ENCODE peak calls at places on chromosomes 1 and 21, in nine cellular contexts. Z is Panc1, D is left lung, O is mammary epithelial cell, Q is BE2C, S is OCI-LY7, M is lung, N is astrocyte of the spinal cord, R is GM13976. W is an unnamed sample.

GRCh38 chr1:11530731-11531311 is 51.9 kb downstream of the DISP3 start:
- DNase-seq in Z (no peak), D (peak; percentile 74), O (no peak), Q (no peak), S (no peak), M (no peak), N (no peak), R (no peak), W (peak; percentile 79)

GRCh38 chr21:31201548-31201947 is 142.5 kb downstream of the TIAM1 start:
- DNase-seq in Z (no peak), D (no peak), O (no peak), Q (no peak), S (no peak), M (peak; percentile 38), N (peak; percentile 69), R (no peak), W (no peak)

GRCh38 chr1:25026304-25026703 is 96.2 kb upstream of the RUNX3 start:
- DNase-seq in Z (no peak), D (peak; percentile 27), O (no peak), Q (no peak), S (no peak), M (no peak), N (no peak), R (no peak), W (no peak)

GRCh38 chr1:174021611-174022079 is 512 bp downstream of the RC3H1 start:
- DNase-seq in Z (no peak), D (peak; percentile 85), O (peak; percentile 56), Q (peak; percentile 56), S (peak; percentile 62), M (peak; percentile 34), N (peak; percentile 61), R (peak; percentile 47), W (no peak)

GRCh38 chr21:34779860-34780259 is 111.1 kb downstream of the CLIC6 start:
- DNase-seq in Z (no peak), D (no peak), O (no peak), Q (no peak), S (no peak), M (no peak), N (no peak), R (no peak), W (no peak)

GRCh38 chr1:61808321-61808720 is 66.0 kb downstream of the PATJ start:
- DNase-seq in Z (no peak), D (no peak), O (no peak), Q (no peak), S (no peak), M (no peak), N (no peak), R (no peak), W (no peak)

GRCh38 chr1:100953915-100954314 is 58.0 kb downstream of the SLC30A7 start:
- DNase-seq in Z (no peak), D (no peak), O (no peak), Q (no peak), S (no peak), M (no peak), N (no peak), R (no peak), W (no peak)

GRCh38 chr21:42534901-42535378 is 21.3 kb downstream of the SLC37A1 start:
- DNase-seq in Z (no peak), D (no peak), O (no peak), Q (no peak), S (peak; percentile 88), M (no peak), N (no peak), R (peak; percentile 69), W (no peak)

GRCh38 chr1:53891678-53892077 is 2.1 kb upstream of the YIPF1 start:
- DNase-seq in Z (no peak), D (no peak), O (no peak), Q (no peak), S (no peak), M (no peak), N (no peak), R (no peak), W (no peak)

GRCh38 chr1:212293579-212293978 is 8.4 kb downstream of the PPP2R5A start:
- DNase-seq in Z (no peak), D (no peak), O (no peak), Q (no peak), S (no peak), M (no peak), N (no peak), R (no peak), W (no peak)
- TF ChIP-seq CTCF in Z (peak; percentile 24), D (no peak), O (peak; percentile 27), Q (peak; percentile 44), S (no peak), M (no peak), N (peak; percentile 32), R (no peak), W (peak; percentile 69)

GRCh38 chr1:148290881-148291280 is 138.8 kb upstream of the NBPF11 start:
- DNase-seq in Z (no peak), D (no peak), O (no peak), Q (no peak), S (no peak), M (no peak), N (no peak), R (no peak), W (no peak)
- TF ChIP-seq CTCF in Z (no peak), D (no peak), O (no peak), Q (no peak), S (no peak), M (no peak), N (no peak), R (no peak), W (no peak)

GRCh38 chr1:177230228-177231016 is 59.7 kb downstream of the BRINP2 start:
- DNase-seq in Z (no peak), D (no peak), O (no peak), Q (no peak), S (no peak), M (no peak), N (no peak), R (no peak), W (no peak)
- TF ChIP-seq CTCF in Z (no peak), D (no peak), O (no peak), Q (no peak), S (no peak), M (no peak), N (no peak), R (no peak), W (no peak)

DNA sequence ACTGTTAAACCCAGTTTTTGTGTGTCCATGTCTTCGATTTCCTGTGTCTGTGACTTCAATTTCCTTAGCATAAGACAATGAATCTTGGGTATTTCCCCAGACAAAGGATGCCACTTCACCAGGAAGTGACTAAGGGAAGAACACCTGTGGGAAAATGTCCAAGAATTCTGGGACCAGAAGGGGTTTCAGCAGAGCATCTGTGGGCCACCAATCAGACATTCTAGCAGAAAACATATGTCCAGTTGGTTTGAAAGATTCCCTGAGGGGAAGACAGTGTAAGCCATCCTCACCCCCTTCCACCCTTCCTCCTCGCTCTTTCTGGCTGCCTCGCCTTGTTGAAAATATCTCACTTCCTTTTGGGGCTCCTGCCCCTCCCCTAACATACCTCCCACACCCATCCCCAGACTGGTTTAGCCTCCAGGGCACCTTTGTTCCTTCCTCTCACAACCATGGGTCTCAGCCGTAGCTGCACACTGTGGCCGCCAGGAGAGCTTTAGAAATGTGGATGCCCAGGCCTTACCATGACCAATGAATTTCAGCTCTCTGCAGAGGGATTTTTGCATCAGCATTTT is 25.5 kb upstream of the IFNAR1 start:
- DNase-seq in Z (no peak), D (no peak), O (peak; percentile 52), Q (no peak), S (peak; percentile 89), M (no peak), N (no peak), R (peak; percentile 62), W (no peak)
- TF ChIP-seq CTCF in Z (no peak), D (no peak), O (peak; percentile 46), Q (no peak), S (peak; percentile 67), M (no peak), N (no peak), R (no peak), W (no peak)

DNA sequence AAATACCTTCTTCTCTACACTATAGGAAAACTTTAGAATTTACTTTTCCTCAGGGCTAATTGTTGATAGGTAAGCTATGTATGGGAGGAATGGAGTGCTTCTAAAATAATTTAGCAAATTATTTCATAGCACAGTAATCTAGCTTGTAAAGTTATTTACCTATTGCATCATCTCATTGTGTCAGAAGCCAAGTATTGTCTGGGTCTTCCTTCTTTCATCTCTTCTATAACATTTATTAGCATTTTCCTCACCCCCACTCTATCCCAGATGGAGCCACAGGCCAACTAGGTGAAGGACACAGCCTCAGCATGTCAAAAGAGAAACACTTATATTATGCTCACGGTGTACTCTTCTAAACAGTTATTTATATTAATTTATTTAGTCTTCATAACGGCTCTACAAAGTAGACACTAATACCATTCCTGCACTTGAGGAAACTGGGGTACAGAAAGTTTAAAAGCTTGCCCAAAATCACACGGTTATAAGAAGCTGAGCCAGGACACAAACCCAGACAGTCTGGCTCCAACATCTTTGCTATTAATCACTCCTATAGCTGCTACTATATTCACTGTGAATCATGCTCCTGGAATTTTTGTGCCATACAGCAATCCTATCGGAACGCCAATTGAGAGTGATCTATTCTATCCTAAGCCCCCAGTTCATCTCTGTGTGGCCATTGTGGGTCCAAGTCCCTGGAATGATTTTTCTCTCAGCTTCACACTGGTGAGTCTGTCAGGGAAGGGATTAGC is 43.1 kb downstream of the OR10J5 start:
- DNase-seq in Z (no peak), D (no peak), O (no peak), Q (no peak), S (no peak), M (no peak), N (peak; percentile 51), R (no peak), W (no peak)
- TF ChIP-seq CTCF in Z (no peak), D (no peak), O (no peak), Q (no peak), S (no peak), M (no peak), N (no peak), R (no peak), W (no peak)

GRCh38 chr21:21232320-21232719 is 234.1 kb downstream of the NCAM2 start:
- DNase-seq in Z (peak; percentile 2), D (no peak), O (no peak), Q (peak; percentile 44), S (no peak), M (no peak), N (peak; percentile 66), R (no peak), W (no peak)
- TF ChIP-seq CTCF in Z (peak; percentile 40), D (no peak), O (no peak), Q (peak; percentile 80), S (peak; percentile 19), M (no peak), N (peak; percentile 48), R (no peak), W (peak; percentile 89)

DNA sequence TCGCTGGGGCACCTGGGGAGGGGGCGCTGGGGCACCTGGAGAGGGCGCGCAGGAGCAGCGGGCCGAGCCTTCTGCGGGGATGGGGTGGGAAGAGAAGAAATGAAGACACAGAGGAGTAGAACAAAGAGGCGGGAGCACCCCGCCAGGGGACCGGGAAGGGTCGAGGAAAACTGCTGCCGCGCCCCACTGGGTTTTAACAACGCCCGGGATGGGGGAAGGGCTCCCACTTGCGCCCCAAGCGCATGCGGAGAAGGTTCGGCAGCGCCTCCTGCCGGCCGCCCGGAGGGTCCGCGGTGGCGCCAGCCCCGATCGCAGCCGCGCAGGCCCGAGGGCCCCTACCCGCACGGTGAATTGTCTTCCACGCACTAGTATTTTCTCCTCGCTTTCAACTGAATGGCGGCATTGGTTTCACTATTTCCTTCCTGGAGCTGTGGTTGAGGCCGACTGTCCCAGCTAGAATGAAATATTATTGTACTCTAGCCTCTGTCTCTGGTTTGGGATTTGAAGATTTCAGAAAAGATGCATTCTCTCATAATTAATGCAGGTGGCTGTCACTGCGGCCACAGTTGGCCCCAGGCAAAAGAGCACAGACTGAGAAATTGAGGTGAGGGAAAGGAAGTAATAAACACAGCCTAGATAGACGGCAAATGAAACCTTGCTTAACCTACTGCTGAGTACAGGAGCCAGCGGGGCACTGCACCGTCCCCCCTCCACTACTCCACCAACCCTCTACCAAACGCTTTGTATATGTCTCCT is 57.3 kb downstream of the MAB21L3 start:
- DNase-seq in Z (peak; percentile 2), D (peak; percentile 94), O (no peak), Q (no peak), S (peak; percentile 40), M (peak; percentile 79), N (peak; percentile 46), R (peak; percentile 89), W (no peak)
- TF ChIP-seq CTCF in Z (peak; percentile 89), D (peak; percentile 94), O (peak; percentile 54), Q (no peak), S (peak; percentile 85), M (peak; percentile 68), N (peak; percentile 72), R (peak; percentile 98), W (peak; percentile 90)